ENCODE peak calls at places on chromosomes 6 and 20, in nine cellular contexts. One of them, this sample, is unnamed.

GRCh38 chr6:10759312-10759839 is 11.8 kb downstream of the TMEM14B start:
- ATAC-seq in IMR-90: peak; percentile 80
- ATAC-seq in CD8-positive, alpha-beta T cell: peak; percentile 65
- ATAC-seq in activated CD4-positive, alpha-beta T cell treated with anti-CD3 and anti-CD28 coated beads for 36 hours: peak; percentile 64
- ATAC-seq in activated T-helper 17 cell treated with anti-CD3 and anti-CD28 coated beads, Interleukin-2, amount 50 U/mL, for 72 hours: peak; percentile 46
- ATAC-seq in heart left ventricle: no peak
- ATAC-seq in heart right ventricle: no peak
- ATAC-seq in CD4-positive, alpha-beta T cell: peak; percentile 66
- ATAC-seq in left cardiac atrium: peak; percentile 38
- ATAC-seq in this sample: peak; percentile 76

GRCh38 chr6:161443868-161444267 is 170.0 kb upstream of the AGPAT4 start:
- ATAC-seq in IMR-90: no peak
- ATAC-seq in CD8-positive, alpha-beta T cell: no peak
- ATAC-seq in activated CD4-positive, alpha-beta T cell treated with anti-CD3 and anti-CD28 coated beads for 36 hours: no peak
- ATAC-seq in activated T-helper 17 cell treated with anti-CD3 and anti-CD28 coated beads, Interleukin-2, amount 50 U/mL, for 72 hours: no peak
- ATAC-seq in heart left ventricle: peak; percentile 49
- ATAC-seq in heart right ventricle: peak; percentile 50
- ATAC-seq in CD4-positive, alpha-beta T cell: no peak
- ATAC-seq in left cardiac atrium: no peak
- ATAC-seq in this sample: no peak

GRCh38 chr20:45087115-45087785 is 13.7 kb downstream of the KCNS1 start:
- ATAC-seq in IMR-90: no peak
- ATAC-seq in CD8-positive, alpha-beta T cell: no peak
- ATAC-seq in activated CD4-positive, alpha-beta T cell treated with anti-CD3 and anti-CD28 coated beads for 36 hours: no peak
- ATAC-seq in activated T-helper 17 cell treated with anti-CD3 and anti-CD28 coated beads, Interleukin-2, amount 50 U/mL, for 72 hours: no peak
- ATAC-seq in heart left ventricle: no peak
- ATAC-seq in heart right ventricle: no peak
- ATAC-seq in CD4-positive, alpha-beta T cell: no peak
- ATAC-seq in left cardiac atrium: no peak
- ATAC-seq in this sample: no peak

GRCh38 chr6:17971128-17972073 is 16.0 kb downstream of the KIF13A start:
- ATAC-seq in IMR-90: peak; percentile 75
- ATAC-seq in CD8-positive, alpha-beta T cell: no peak
- ATAC-seq in activated CD4-positive, alpha-beta T cell treated with anti-CD3 and anti-CD28 coated beads for 36 hours: no peak
- ATAC-seq in activated T-helper 17 cell treated with anti-CD3 and anti-CD28 coated beads, Interleukin-2, amount 50 U/mL, for 72 hours: no peak
- ATAC-seq in heart left ventricle: peak; percentile 46
- ATAC-seq in heart right ventricle: no peak
- ATAC-seq in CD4-positive, alpha-beta T cell: no peak
- ATAC-seq in left cardiac atrium: no peak
- ATAC-seq in this sample: peak; percentile 45

GRCh38 chr20:47222728-47223127 is 133.8 kb downstream of the ZMYND8 start:
- ATAC-seq in IMR-90: no peak
- ATAC-seq in CD8-positive, alpha-beta T cell: no peak
- ATAC-seq in activated CD4-positive, alpha-beta T cell treated with anti-CD3 and anti-CD28 coated beads for 36 hours: no peak
- ATAC-seq in activated T-helper 17 cell treated with anti-CD3 and anti-CD28 coated beads, Interleukin-2, amount 50 U/mL, for 72 hours: no peak
- ATAC-seq in heart left ventricle: no peak
- ATAC-seq in heart right ventricle: no peak
- ATAC-seq in CD4-positive, alpha-beta T cell: no peak
- ATAC-seq in left cardiac atrium: no peak
- ATAC-seq in this sample: no peak

GRCh38 chr6:166240889-166241288 is 67.3 kb downstream of the PRR18 start:
- ATAC-seq in IMR-90: no peak
- ATAC-seq in CD8-positive, alpha-beta T cell: no peak
- ATAC-seq in activated CD4-positive, alpha-beta T cell treated with anti-CD3 and anti-CD28 coated beads for 36 hours: no peak
- ATAC-seq in activated T-helper 17 cell treated with anti-CD3 and anti-CD28 coated beads, Interleukin-2, amount 50 U/mL, for 72 hours: no peak
- ATAC-seq in heart left ventricle: no peak
- ATAC-seq in heart right ventricle: no peak
- ATAC-seq in CD4-positive, alpha-beta T cell: no peak
- ATAC-seq in left cardiac atrium: no peak
- ATAC-seq in this sample: no peak

GRCh38 chr6:157579467-157580031 is 198.6 kb downstream of the ZDHHC14 start:
- ATAC-seq in IMR-90: no peak
- ATAC-seq in CD8-positive, alpha-beta T cell: no peak
- ATAC-seq in activated CD4-positive, alpha-beta T cell treated with anti-CD3 and anti-CD28 coated beads for 36 hours: no peak
- ATAC-seq in activated T-helper 17 cell treated with anti-CD3 and anti-CD28 coated beads, Interleukin-2, amount 50 U/mL, for 72 hours: no peak
- ATAC-seq in heart left ventricle: peak; percentile 72
- ATAC-seq in heart right ventricle: peak; percentile 66
- ATAC-seq in CD4-positive, alpha-beta T cell: no peak
- ATAC-seq in left cardiac atrium: no peak
- ATAC-seq in this sample: no peak

GRCh38 chr20:13243826-13244376 is 22.8 kb downstream of the ISM1 start:
- ATAC-seq in IMR-90: no peak
- ATAC-seq in CD8-positive, alpha-beta T cell: no peak
- ATAC-seq in activated CD4-positive, alpha-beta T cell treated with anti-CD3 and anti-CD28 coated beads for 36 hours: no peak
- ATAC-seq in activated T-helper 17 cell treated with anti-CD3 and anti-CD28 coated beads, Interleukin-2, amount 50 U/mL, for 72 hours: no peak
- ATAC-seq in heart left ventricle: no peak
- ATAC-seq in heart right ventricle: no peak
- ATAC-seq in CD4-positive, alpha-beta T cell: no peak
- ATAC-seq in left cardiac atrium: no peak
- ATAC-seq in this sample: peak; percentile 67

GRCh38 chr6:5142915-5143314 is 57.8 kb downstream of the PPP1R3G start:
- ATAC-seq in IMR-90: no peak
- ATAC-seq in CD8-positive, alpha-beta T cell: no peak
- ATAC-seq in activated CD4-positive, alpha-beta T cell treated with anti-CD3 and anti-CD28 coated beads for 36 hours: no peak
- ATAC-seq in activated T-helper 17 cell treated with anti-CD3 and anti-CD28 coated beads, Interleukin-2, amount 50 U/mL, for 72 hours: peak; percentile 70
- ATAC-seq in heart left ventricle: no peak
- ATAC-seq in heart right ventricle: peak; percentile 51
- ATAC-seq in CD4-positive, alpha-beta T cell: no peak
- ATAC-seq in left cardiac atrium: no peak
- ATAC-seq in this sample: no peak

GRCh38 chr6:77030929-77031674 is 432.2 kb downstream of the HTR1B start:
- ATAC-seq in IMR-90: no peak
- ATAC-seq in CD8-positive, alpha-beta T cell: no peak
- ATAC-seq in activated CD4-positive, alpha-beta T cell treated with anti-CD3 and anti-CD28 coated beads for 36 hours: no peak
- ATAC-seq in activated T-helper 17 cell treated with anti-CD3 and anti-CD28 coated beads, Interleukin-2, amount 50 U/mL, for 72 hours: no peak
- ATAC-seq in heart left ventricle: no peak
- ATAC-seq in heart right ventricle: no peak
- ATAC-seq in CD4-positive, alpha-beta T cell: no peak
- ATAC-seq in left cardiac atrium: no peak
- ATAC-seq in this sample: no peak

GRCh38 chr6:92682999-92683398 is 736.4 kb downstream of the EPHA7 start:
- ATAC-seq in IMR-90: no peak
- ATAC-seq in CD8-positive, alpha-beta T cell: no peak
- ATAC-seq in activated CD4-positive, alpha-beta T cell treated with anti-CD3 and anti-CD28 coated beads for 36 hours: no peak
- ATAC-seq in activated T-helper 17 cell treated with anti-CD3 and anti-CD28 coated beads, Interleukin-2, amount 50 U/mL, for 72 hours: no peak
- ATAC-seq in heart left ventricle: no peak
- ATAC-seq in heart right ventricle: no peak
- ATAC-seq in CD4-positive, alpha-beta T cell: no peak
- ATAC-seq in left cardiac atrium: no peak
- ATAC-seq in this sample: no peak

This sample was measured in esophagus mucosa.